ENCODE peak calls at places on chromosomes 2 and 18, in seven cellular contexts. H is T-helper 17 cell, M is NCI-H774, Z is T-cell, R is progenitor cell of endocrine pancreas, Q is heart right ventricle, A is GM06990. I is an unnamed sample.
A peak's percentile ranks its signal among the peaks of the same experiment; 100 is the strongest.

GRCh38 chr2:3466482-3466863 is 52.9 kb downstream of the ADI1 start:
- DNase-seq in Q (no peak), R (no peak), M (no peak), H (no peak), Z (no peak), A (no peak), I (no peak)

GRCh38 chr18:3481696-3482210 is 31.8 kb downstream of the TGIF1 start:
- DNase-seq in M (no peak), A (no peak), Z (no peak), H (no peak), R (no peak), Q (no peak), I (peak; percentile 42)

GRCh38 chr18:72840109-72840508 is 27.7 kb downstream of the NETO1 start:
- DNase-seq in R (no peak), M (no peak), Q (no peak), Z (no peak), H (no peak), A (no peak), I (no peak)

GRCh38 chr2:197030090-197030489 is 103.6 kb upstream of the PGAP1 start:
- DNase-seq in M (no peak), H (no peak), A (no peak), Q (no peak), Z (no peak), R (no peak), I (no peak)

GRCh38 chr2:219507555-219508443 is 6.5 kb upstream of the ASIC4 start:
- DNase-seq in Q (no peak), Z (no peak), H (no peak), R (no peak), M (no peak), A (no peak), I (no peak)

GRCh38 chr2:205675861-205676516 is 6.3 kb upstream of the NRP2 start:
- DNase-seq in H (no peak), M (peak; percentile 51), A (no peak), R (no peak), Z (no peak), Q (peak; percentile 48), I (no peak)

GRCh38 chr2:37829616-37830385 is 95.3 kb upstream of the RMDN2 start:
- DNase-seq in A (no peak), Q (no peak), Z (no peak), H (no peak), M (no peak), R (no peak), I (no peak)

GRCh38 chr2:226435146-226435545 is 364.5 kb downstream of the IRS1 start:
- DNase-seq in R (no peak), M (no peak), H (no peak), Q (no peak), A (no peak), Z (no peak), I (no peak)

GRCh38 chr2:135299656-135300244 is 231.3 kb downstream of the ZRANB3 start:
- DNase-seq in R (no peak), Z (no peak), H (no peak), M (no peak), A (peak; percentile 29), Q (no peak), I (peak; percentile 25)

GRCh38 chr2:85661139-85661858 is 6.7 kb downstream of the SFTPB start:
- DNase-seq in Q (peak; percentile 38), H (no peak), M (no peak), R (no peak), Z (no peak), A (no peak), I (no peak)

GRCh38 chr2:148568597-148568996 is 76.0 kb upstream of the EPC2 start:
- DNase-seq in Q (no peak), Z (no peak), A (no peak), R (no peak), H (peak; percentile 5), M (no peak), I (no peak)

GRCh38 chr2:52724585-52724984 is 1043.0 kb upstream of the CHAC2 start:
- DNase-seq in Q (no peak), Z (no peak), R (no peak), A (no peak), H (no peak), M (no peak), I (no peak)

GRCh38 chr18:49613741-49614151 is 51.9 kb downstream of the LIPG start:
- DNase-seq in M (no peak), R (no peak), Z (no peak), Q (no peak), H (no peak), A (no peak), I (no peak)

GRCh38 chr2:66113116-66113515 is 321.8 kb upstream of the MEIS1 start:
- DNase-seq in R (no peak), A (no peak), H (no peak), Z (no peak), M (no peak), Q (no peak), I (no peak)

GRCh38 chr2:199456383-199457146 is 1.2 kb downstream of the SATB2 start:
- DNase-seq in Z (no peak), R (no peak), A (no peak), H (no peak), M (no peak), Q (no peak), I (peak; percentile 24)

GRCh38 chr2:223076573-223076972 is 24.6 kb downstream of the KCNE4 start:
- DNase-seq in H (no peak), Z (no peak), Q (no peak), R (no peak), A (no peak), M (no peak), I (no peak)

GRCh38 chr18:27619259-27619772 is 434.2 kb upstream of the CHST9 start:
- DNase-seq in Z (no peak), A (no peak), M (no peak), R (no peak), Q (no peak), H (no peak), I (no peak)

GRCh38 chr2:67041051-67041450 is 356.1 kb upstream of the ETAA1 start:
- DNase-seq in M (no peak), R (no peak), H (no peak), Z (no peak), A (no peak), Q (no peak), I (no peak)

GRCh38 chr2:5914831-5915611 is 222.8 kb downstream of the SOX11 start:
- DNase-seq in H (no peak), Q (peak; percentile 62), A (no peak), M (no peak), Z (no peak), R (peak; percentile 49), I (no peak)

GRCh38 chr18:21855432-21855831 is 114.8 kb downstream of the MIB1 start:
- DNase-seq in Q (no peak), Z (no peak), H (no peak), A (no peak), R (no peak), M (no peak), I (no peak)

GRCh38 chr2:20370191-20370590 is 19.5 kb upstream of the PUM2 start:
- DNase-seq in Q (no peak), Z (no peak), R (no peak), A (no peak), H (no peak), M (no peak), I (no peak)

GRCh38 chr2:161102770-161103450 is 57.3 kb upstream of the TANK start:
- DNase-seq in Q (no peak), Z (no peak), A (no peak), M (no peak), H (no peak), R (no peak), I (no peak)

GRCh38 chr2:210190345-210190744 is 19.1 kb upstream of the KANSL1L start:
- DNase-seq in H (no peak), A (no peak), M (no peak), Z (no peak), Q (no peak), R (no peak), I (no peak)

GRCh38 chr2:214575030-214575949 is 164.4 kb downstream of the VWC2L start:
- DNase-seq in A (no peak), M (peak; percentile 12), Z (no peak), H (no peak), R (no peak), Q (no peak), I (no peak)

GRCh38 chr2:159381574-159381973 is 95.1 kb upstream of the WDSUB1 start:
- DNase-seq in A (no peak), R (no peak), Q (no peak), Z (no peak), M (no peak), H (no peak), I (no peak)

GRCh38 chr2:204486855-204487254 is 58.4 kb upstream of the PARD3B start:
- DNase-seq in H (no peak), Z (no peak), M (no peak), A (no peak), Q (no peak), R (no peak), I (no peak)

GRCh38 chr2:230473378-230473777 is 57.4 kb downstream of the SP100 start:
- DNase-seq in Q (no peak), H (no peak), R (no peak), M (no peak), Z (peak; percentile 25), A (no peak), I (no peak)

GRCh38 chr2:73823916-73824523 is 4.7 kb upstream of the STAMBP start:
- DNase-seq in Z (no peak), Q (peak; percentile 71), A (no peak), M (peak; percentile 41), R (no peak), H (no peak), I (peak; percentile 49)

GRCh38 chr2:234673961-234674759 is 177.3 kb upstream of the ARL4C start:
- DNase-seq in M (no peak), Z (no peak), A (no peak), H (no peak), Q (no peak), R (no peak), I (no peak)

GRCh38 chr18:10476430-10476829 is 22.0 kb downstream of the APCDD1 start:
- DNase-seq in Q (no peak), M (no peak), R (no peak), A (no peak), H (no peak), Z (no peak), I (no peak)

GRCh38 chr2:159084395-159085370 is 116.2 kb downstream of the TANC1 start:
- DNase-seq in R (no peak), Z (no peak), A (no peak), M (no peak), H (no peak), Q (no peak), I (no peak)

GRCh38 chr2:37583867-37584266 is 87.6 kb downstream of the CDC42EP3 start:
- DNase-seq in Q (no peak), H (no peak), Z (no peak), M (no peak), R (no peak), A (no peak), I (no peak)

GRCh38 chr2:178777577-178777976 is 29.6 kb downstream of the TTN start:
- DNase-seq in Q (no peak), H (no peak), M (no peak), R (no peak), Z (no peak), A (no peak), I (no peak)

GRCh38 chr18:24470805-24471204 is 10.4 kb downstream of the HRH4 start:
- DNase-seq in H (no peak), Z (no peak), A (no peak), R (no peak), M (no peak), Q (no peak), I (no peak)

GRCh38 chr2:146979746-146980145 is 865.1 kb upstream of the ACVR2A start:
- DNase-seq in A (no peak), R (no peak), H (no peak), Z (no peak), Q (no peak), M (no peak), I (no peak)

GRCh38 chr2:11285499-11285898 is 58.9 kb downstream of the ROCK2 start:
- DNase-seq in A (no peak), H (no peak), Q (no peak), M (no peak), R (no peak), Z (no peak), I (no peak)